ENCODE peak calls at places on chromosomes 2 and 18, in six cellular contexts. N is GM12865, A is Panc1, C is A549, G is transverse colon, E is HFFc6. S is an unnamed sample.

GRCh38 chr2:134283701-134284100 is 29.8 kb downstream of the MGAT5 start:
- DNase-seq in N (no peak), A (no peak), C (no peak), G (no peak), E (no peak), S (no peak)

GRCh38 chr2:151040036-151040435 is 221.6 kb downstream of the RBM43 start:
- DNase-seq in N (no peak), A (no peak), C (no peak), G (no peak), E (no peak), S (no peak)

GRCh38 chr2:73053316-73054114 is 18.0 kb downstream of the SFXN5 start:
- DNase-seq in N (no peak), A (no peak), C (no peak), G (no peak), E (no peak), S (no peak)

GRCh38 chr2:219296631-219297391 is 12.4 kb downstream of the PTPRN start:
- DNase-seq in N (no peak), A (no peak), C (no peak), G (no peak), E (no peak), S (no peak)

GRCh38 chr2:11984556-11985158 is 238.2 kb downstream of the LPIN1 start:
- DNase-seq in N (no peak), A (no peak), C (no peak), G (no peak), E (no peak), S (no peak)

GRCh38 chr2:217551229-217551909 is 451.4 kb downstream of the TNS1 start:
- DNase-seq in N (no peak), A (no peak), C (peak; percentile 53), G (no peak), E (peak; percentile 68), S (no peak)

GRCh38 chr18:24995738-24996137 is 356.2 kb downstream of the ZNF521 start:
- DNase-seq in N (no peak), A (no peak), C (no peak), G (no peak), E (peak; percentile 29), S (no peak)

GRCh38 chr2:104969564-104969963 is 68.3 kb upstream of the MRPS9 start:
- DNase-seq in N (no peak), A (no peak), C (peak; percentile 14), G (no peak), E (no peak), S (no peak)

GRCh38 chr2:235238537-235238936 is 255.3 kb upstream of the AGAP1 start:
- DNase-seq in N (no peak), A (no peak), C (peak; percentile 12), G (peak; percentile 21), E (no peak), S (no peak)

GRCh38 chr18:36273347-36273746 is 24.2 kb upstream of the FHOD3 start:
- DNase-seq in N (no peak), A (no peak), C (no peak), G (no peak), E (no peak), S (no peak)

GRCh38 chr2:853203-853870 is 97.3 kb upstream of the SNTG2 start:
- DNase-seq in N (no peak), A (no peak), C (no peak), G (no peak), E (no peak), S (no peak)

DNA sequence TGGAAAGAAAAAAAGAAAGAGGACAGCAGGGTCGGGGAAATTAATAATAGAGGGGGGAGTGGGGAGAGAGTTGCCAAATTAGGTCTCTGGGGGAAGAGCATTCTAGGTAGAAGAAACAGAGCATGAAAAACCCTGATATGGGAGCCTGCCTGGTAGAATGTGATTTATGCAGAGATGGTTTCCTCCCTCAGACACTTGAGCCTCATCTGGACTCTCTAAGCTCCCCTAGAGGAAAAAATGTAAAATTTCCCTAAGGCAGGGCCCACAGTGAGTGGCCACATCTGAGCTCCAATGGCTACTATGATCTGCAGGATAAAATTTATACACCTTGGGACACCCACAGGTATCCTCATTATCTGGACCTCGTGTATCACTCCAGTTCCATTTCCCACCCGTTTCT is 20.6 kb upstream of the EPAS1 start:
- DNase-seq in N (no peak), A (no peak), C (peak; percentile 36), G (no peak), E (no peak), S (no peak)
- TF ChIP-seq CTCF in N (no peak), A (peak; percentile 36), C (peak; percentile 28), G (no peak), E (peak; percentile 64), S (no peak)

DNA sequence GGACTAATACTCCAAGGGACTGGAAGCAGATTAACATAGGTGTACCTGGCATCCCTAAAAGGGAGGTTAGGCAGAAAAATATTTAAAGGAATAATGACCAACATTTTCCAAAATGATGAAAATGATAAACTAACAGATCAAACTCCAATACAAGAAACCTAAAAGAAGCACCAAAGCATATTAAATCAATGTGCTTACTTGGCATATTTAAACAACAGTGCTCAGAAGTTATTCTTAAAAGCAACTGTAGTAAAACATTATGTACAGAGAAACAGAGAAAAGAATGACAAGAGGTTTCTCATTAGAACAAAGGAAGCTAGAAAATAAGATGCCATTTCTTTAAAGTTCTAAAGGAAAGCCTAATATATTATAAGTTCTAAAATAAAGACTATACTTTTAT is 947.3 kb upstream of the TMEFF2 start:
- DNase-seq in N (no peak), A (no peak), C (no peak), G (no peak), E (no peak), S (no peak)
- TF ChIP-seq CTCF in N (no peak), A (no peak), C (no peak), G (no peak), E (no peak), S (no peak)

DNA sequence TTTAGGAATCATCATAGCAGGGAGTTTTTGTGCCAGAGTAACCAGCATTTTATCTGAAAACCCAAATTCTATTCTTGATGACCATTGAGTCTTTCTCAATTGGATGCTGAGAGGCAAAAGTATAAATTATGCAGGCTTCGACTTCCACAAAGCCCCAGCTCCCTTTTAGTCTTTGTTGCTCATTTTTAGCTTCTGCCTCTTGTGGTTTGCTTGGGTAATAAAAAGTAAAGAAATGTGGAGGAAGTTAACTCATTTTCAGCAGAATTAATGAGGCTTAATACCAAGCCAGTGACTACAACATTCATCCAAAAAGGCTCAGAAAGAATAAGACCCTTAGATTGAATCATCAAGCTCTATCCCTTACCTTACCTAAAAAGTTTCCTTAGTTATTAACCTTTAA is 18.6 kb downstream of the ERMN start:
- DNase-seq in N (no peak), A (no peak), C (no peak), G (no peak), E (peak; percentile 39), S (no peak)
- TF ChIP-seq CTCF in N (peak; percentile 16), A (no peak), C (no peak), G (no peak), E (peak; percentile 57), S (no peak)

GRCh38 chr2:193867454-193867853 is 1672.7 kb upstream of the TMEFF2 start:
- DNase-seq in N (no peak), A (no peak), C (no peak), G (no peak), E (no peak), S (no peak)

DNA sequence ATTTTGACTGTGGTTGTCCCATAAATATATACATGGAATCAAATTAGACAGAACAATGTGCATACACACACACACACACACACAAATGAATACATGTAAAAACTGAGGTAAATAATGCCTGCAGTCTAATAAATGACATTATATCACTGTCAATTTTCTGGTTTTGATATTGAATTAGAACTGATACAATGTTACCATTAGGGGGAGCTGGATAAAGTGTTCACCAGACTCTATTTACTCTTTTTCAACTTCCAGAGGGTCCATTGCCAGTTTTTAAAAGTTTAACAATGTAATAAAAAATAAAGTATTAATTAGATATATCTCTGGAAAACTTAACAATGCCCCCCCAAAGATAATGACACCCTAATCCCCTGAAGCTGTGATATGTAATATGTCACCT is 1666.8 kb upstream of the TMEFF2 start:
- DNase-seq in N (no peak), A (no peak), C (no peak), G (no peak), E (no peak), S (no peak)
- TF ChIP-seq CTCF in N (no peak), A (peak; percentile 10), C (peak; percentile 31), G (no peak), E (no peak), S (no peak)

GRCh38 chr2:88211809-88212154 is 41.6 kb downstream of the THNSL2 start:
- DNase-seq in N (no peak), A (no peak), C (no peak), G (no peak), E (no peak), S (no peak)

GRCh38 chr2:88210132-88211004 is 40.2 kb downstream of the THNSL2 start:
- DNase-seq in N (no peak), A (no peak), C (no peak), G (no peak), E (no peak), S (no peak)

GRCh38 chr2:88214631-88215030 is 44.5 kb downstream of the THNSL2 start:
- DNase-seq in N (no peak), A (no peak), C (no peak), G (no peak), E (no peak), S (no peak)

GRCh38 chr2:88211005-88211808 is 41.1 kb downstream of the THNSL2 start:
- DNase-seq in N (no peak), A (no peak), C (no peak), G (no peak), E (no peak), S (no peak)

DNA sequence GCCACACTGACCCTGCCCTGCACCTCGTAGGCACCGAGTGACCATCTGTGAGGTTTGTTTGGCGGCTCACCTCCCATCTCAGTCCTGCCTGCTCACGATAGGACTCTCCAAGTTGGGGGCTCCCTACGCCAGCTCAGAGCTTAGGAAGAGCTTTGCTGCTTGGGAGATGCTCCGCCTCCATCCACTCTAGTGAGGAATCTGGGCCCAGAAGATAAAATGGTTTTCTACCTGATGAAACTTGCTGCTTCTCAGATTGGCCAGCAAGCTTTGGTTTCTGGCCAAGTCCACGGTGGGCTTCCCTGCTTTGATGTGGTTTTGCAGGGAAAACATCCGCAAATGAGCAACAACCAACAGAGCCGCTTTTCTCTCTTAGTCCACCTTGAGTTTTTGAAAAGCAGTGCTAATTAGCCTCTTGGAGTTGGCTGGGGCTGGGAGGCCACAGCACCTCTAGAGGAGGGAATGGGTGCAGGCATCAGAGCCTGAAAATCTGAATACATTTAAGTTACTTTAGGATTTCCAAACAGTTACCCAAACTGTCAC is 42.2 kb downstream of the THNSL2 start:
- DNase-seq in N (no peak), A (no peak), C (peak; percentile 29), G (no peak), E (peak; percentile 4), S (no peak)
- TF ChIP-seq CTCF in N (peak; percentile 40), A (peak; percentile 55), C (peak; percentile 15), G (no peak), E (peak; percentile 60), S (peak; percentile 10)

GRCh38 chr18:64840911-64841701 is 692.2 kb upstream of the LINC00305 start:
- DNase-seq in N (no peak), A (no peak), C (no peak), G (no peak), E (no peak), S (no peak)
- TF ChIP-seq CTCF in N (no peak), A (no peak), C (no peak), G (no peak), E (no peak), S (no peak)

S was measured in GM10248.